ENCODE peak calls at places on chromosomes 5 and 9, in six cellular contexts. H, U, T, B, S and C are unnamed samples.

GRCh38 chr5:50889790-50890189 is 223.4 kb downstream of the PARP8 start:
- DNase-seq in T (no peak), S (no peak), H (peak), U (no peak), B (no peak), C (no peak)

GRCh38 chr5:80554646-80555045 is 15.4 kb downstream of the ANKRD34B start:
- DNase-seq in H (no peak), T (no peak), B (no peak), S (no peak), U (no peak), C (no peak)

GRCh38 chr9:89899476-89900047 is 294.8 kb downstream of the GADD45G start:
- DNase-seq in U (no peak), H (no peak), S (no peak), T (no peak), B (no peak), C (no peak)

GRCh38 chr5:173884402-173885053 is 3.6 kb upstream of the CPEB4 start:
- DNase-seq in H (no peak), B (no peak), T (no peak), S (no peak), U (peak), C (peak)

GRCh38 chr9:16044116-16044881 is 491.5 kb downstream of the CCDC171 start:
- DNase-seq in U (no peak), B (peak), T (no peak), S (peak), H (no peak), C (no peak)

GRCh38 chr5:1563051-1563461 is 39.3 kb upstream of the LPCAT1 start:
- DNase-seq in S (no peak), H (no peak), T (no peak), B (no peak), U (no peak), C (no peak)

GRCh38 chr5:177498013-177498847 is 826 bp upstream of the PDLIM7 start:
- DNase-seq in H (peak), T (no peak), U (no peak), S (no peak), B (no peak), C (no peak)

GRCh38 chr5:160363122-160363521 is 7.3 kb downstream of the C1QTNF2 start:
- DNase-seq in H (peak), U (no peak), B (no peak), T (no peak), S (no peak), C (no peak)

GRCh38 chr5:180424094-180424493 is 70.1 kb upstream of the CNOT6 start:
- DNase-seq in S (no peak), T (no peak), U (no peak), H (no peak), B (peak), C (no peak)

GRCh38 chr9:36862206-36863145 is 171.6 kb downstream of the PAX5 start:
- DNase-seq in S (peak), T (peak), U (no peak), B (peak), H (peak), C (peak)

GRCh38 chr9:131839281-131840084 is 99.6 kb upstream of the RAPGEF1 start:
- DNase-seq in T (peak), B (peak), U (no peak), S (peak), H (no peak), C (no peak)

GRCh38 chr5:177448244-177448950 is 1.8 kb downstream of the PRR7 start:
- DNase-seq in B (no peak), H (no peak), T (no peak), U (no peak), S (no peak), C (no peak)

GRCh38 chr5:132406144-132406783 is 36.8 kb downstream of the SLC22A5 start:
- DNase-seq in U (no peak), S (no peak), T (no peak), B (no peak), H (no peak), C (no peak)

GRCh38 chr9:99103909-99104458 is 929 bp upstream of the TGFBR1 start:
- DNase-seq in B (peak), S (peak), H (no peak), T (no peak), U (no peak), C (no peak)

GRCh38 chr5:138874771-138875628 is at the start of gene LRRTM2:
- DNase-seq in H (no peak), S (peak), B (peak), T (no peak), U (no peak), C (no peak)

GRCh38 chr5:68406344-68406743 is 190.8 kb downstream of the PIK3R1 start:
- DNase-seq in U (no peak), T (no peak), B (no peak), S (no peak), H (no peak), C (peak)

GRCh38 chr5:172487671-172488070 is 33.3 kb upstream of the SH3PXD2B start:
- DNase-seq in H (no peak), B (no peak), T (no peak), S (peak), U (no peak), C (no peak)

GRCh38 chr5:132219289-132219970 is 8.2 kb downstream of the P4HA2 start:
- DNase-seq in U (no peak), B (no peak), H (no peak), T (no peak), S (no peak), C (no peak)

GRCh38 chr9:3177362-3177761 is 333.5 kb upstream of the PUM3 start:
- DNase-seq in B (no peak), H (no peak), S (no peak), U (no peak), T (no peak), C (peak)

GRCh38 chr5:55364537-55365055 is 56.8 kb downstream of the MTREX start:
- DNase-seq in T (no peak), S (no peak), B (no peak), H (no peak), U (peak), C (no peak)

GRCh38 chr9:136734837-136735496 is 7.8 kb downstream of the LCN10 start:
- DNase-seq in T (no peak), S (no peak), U (no peak), H (no peak), B (no peak), C (no peak)

GRCh38 chr9:83572524-83572923 is 34.3 kb upstream of the FRMD3 start:
- DNase-seq in H (no peak), T (no peak), U (no peak), B (peak), S (peak), C (no peak)

GRCh38 chr5:77560677-77561263 is 68.7 kb upstream of the WDR41 start:
- DNase-seq in S (peak), H (peak), T (peak), B (peak), U (peak), C (no peak)

GRCh38 chr5:122236270-122236669 is 75.8 kb upstream of the SNCAIP start:
- DNase-seq in H (no peak), S (no peak), T (no peak), B (no peak), U (no peak), C (no peak)

GRCh38 chr9:87336914-87337333 is 160.7 kb upstream of the DAPK1 start:
- DNase-seq in B (peak), U (peak), H (peak), S (peak), T (peak), C (peak)

GRCh38 chr5:102815560-102816324 is 60.6 kb downstream of the PAM start:
- DNase-seq in U (no peak), H (no peak), S (peak), T (no peak), B (no peak), C (no peak)

GRCh38 chr5:78005021-78005785 is 229.1 kb upstream of the TBCA start:
- DNase-seq in T (no peak), U (no peak), H (no peak), S (peak), B (peak), C (no peak)

GRCh38 chr5:61582421-61582820 is 250.4 kb downstream of the ZSWIM6 start:
- DNase-seq in H (no peak), T (no peak), U (no peak), B (no peak), S (peak), C (no peak)

GRCh38 chr9:77808750-77809079 is 160.6 kb upstream of the GNA14 start:
- DNase-seq in H (no peak), S (no peak), B (no peak), T (no peak), U (no peak), C (no peak)

GRCh38 chr9:21153688-21154608 is 12.3 kb upstream of the IFNW1 start:
- DNase-seq in H (peak), U (no peak), T (peak), S (peak), B (peak), C (no peak)

GRCh38 chr5:172321593-172321992 is 38.0 kb upstream of the UBTD2 start:
- DNase-seq in H (no peak), S (no peak), U (no peak), B (no peak), T (no peak), C (no peak)

GRCh38 chr9:84366683-84367082 is 26.1 kb upstream of the SLC28A3 start:
- DNase-seq in U (no peak), T (no peak), B (no peak), H (no peak), S (no peak), C (no peak)

GRCh38 chr5:123036391-123037103 is at the start of gene PPIC:
- DNase-seq in S (peak), B (peak), H (peak), T (peak), U (no peak), C (peak)

GRCh38 chr9:93859431-93860215 is 95.5 kb downstream of the BARX1 start:
- DNase-seq in T (no peak), S (no peak), U (no peak), H (no peak), B (no peak), C (no peak)
- TF ChIP-seq CTCF in T (peak), S (no peak), U (no peak), H (no peak), B (no peak), C (no peak)

GRCh38 chr5:18113724-18114123 is 479.5 kb downstream of the TAF11L14 start:
- DNase-seq in T (no peak), H (no peak), U (no peak), B (peak), S (peak), C (no peak)
- TF ChIP-seq CTCF in T (no peak), H (no peak), U (no peak), B (peak), S (no peak), C (no peak)

DNA sequence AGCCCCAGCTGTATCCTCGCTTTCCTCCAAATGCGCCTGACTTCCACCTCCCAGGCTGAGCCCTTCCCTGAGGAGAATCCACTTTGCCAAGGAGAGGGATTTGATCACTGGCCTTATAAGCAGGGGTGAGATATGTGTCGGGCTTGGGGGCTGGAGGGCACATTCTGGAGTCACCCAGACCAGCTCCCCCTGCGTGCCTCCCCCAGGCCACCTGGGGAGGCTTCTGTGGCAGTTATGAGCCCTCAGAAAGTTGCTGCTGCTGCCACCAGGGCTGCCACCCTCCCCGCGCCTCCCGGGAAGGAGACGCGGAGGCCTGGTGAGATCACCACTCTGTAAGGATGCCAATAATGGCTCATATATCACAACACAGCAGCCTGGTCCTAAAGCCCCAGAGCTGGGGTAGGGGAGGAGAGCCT is 211.5 kb downstream of the PAPPA start:
- DNase-seq in B (peak), T (no peak), S (peak), H (no peak), U (no peak), C (peak)
- TF ChIP-seq CTCF in B (peak), T (no peak), S (peak), H (peak), U (no peak), C (no peak)

DNA sequence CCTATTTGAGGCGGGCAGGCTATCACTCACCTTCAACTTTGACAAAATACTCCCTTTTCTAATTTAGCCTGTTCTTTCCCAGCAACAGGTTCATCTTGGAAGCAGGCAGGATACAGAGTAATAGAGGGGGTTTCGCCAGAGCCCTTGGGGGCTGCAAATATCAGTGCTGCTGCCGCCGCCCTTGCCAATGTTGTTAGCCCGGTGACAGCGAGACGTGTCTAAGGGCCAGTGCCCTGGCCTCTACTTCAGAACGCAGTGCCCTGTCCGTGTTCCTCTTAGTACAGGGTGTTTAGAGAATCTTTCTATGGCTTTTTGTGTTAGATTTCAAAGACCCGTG is 703 bp downstream of the FAM120AOS start:
- DNase-seq in U (no peak), H (peak), T (no peak), S (no peak), B (no peak), C (peak)
- TF ChIP-seq CTCF in U (no peak), H (no peak), T (no peak), S (no peak), B (no peak), C (no peak)

DNA sequence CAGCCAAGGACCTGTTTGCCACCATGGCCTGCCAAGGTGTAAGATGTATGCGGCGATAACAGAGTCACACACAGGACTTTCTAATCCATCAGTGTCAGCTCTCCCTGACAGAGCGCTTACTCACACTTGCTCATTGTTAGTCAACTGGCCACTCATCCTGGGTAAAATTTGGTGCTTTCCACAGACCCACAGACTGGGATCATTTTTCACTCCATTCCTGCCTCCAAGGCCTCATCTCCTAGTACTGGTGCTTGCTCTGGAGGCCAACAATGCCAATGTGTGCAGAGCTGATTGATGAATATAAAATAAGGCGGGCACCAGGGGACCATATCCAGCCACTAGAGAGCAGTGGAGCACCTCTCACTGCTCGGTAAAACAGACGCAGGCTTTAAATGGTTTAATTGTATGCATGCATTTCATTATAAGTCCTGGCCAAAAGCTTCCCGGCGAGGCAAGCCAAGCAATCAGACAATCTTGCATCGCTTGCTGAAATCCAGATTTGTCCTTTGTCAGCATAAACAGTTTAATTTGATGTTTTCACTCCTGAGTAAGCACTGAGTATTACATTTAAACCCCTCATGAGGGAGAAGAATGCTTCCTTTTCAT is 22.3 kb downstream of the PSMB7 start:
- DNase-seq in B (peak), H (peak), U (no peak), T (peak), S (peak), C (no peak)
- TF ChIP-seq CTCF in B (peak), H (peak), U (peak), T (peak), S (peak), C (no peak)

GRCh38 chr5:176362098-176362442 is 506 bp upstream of the KIAA1191 start:
- DNase-seq in S (no peak), U (no peak), H (no peak), T (no peak), B (no peak), C (no peak)

GRCh38 chr5:176364765-176365662 is at the start of gene ARL10:
- DNase-seq in H (peak), B (no peak), T (no peak), S (peak), U (no peak), C (no peak)

GRCh38 chr5:176361437-176362097 is at the start of gene KIAA1191:
- DNase-seq in S (peak), B (peak), U (peak), T (peak), H (peak), C (peak)

GRCh38 chr5:176359658-176360057 is 1.9 kb downstream of the KIAA1191 start:
- DNase-seq in B (no peak), S (no peak), U (no peak), T (no peak), H (no peak), C (no peak)

GRCh38 chr5:176360894-176361436 is 599 bp downstream of the KIAA1191 start:
- DNase-seq in T (no peak), U (no peak), S (peak), H (no peak), B (peak), C (peak)
- TF ChIP-seq CTCF in T (no peak), U (no peak), S (no peak), H (no peak), B (no peak), C (no peak)

DNA sequence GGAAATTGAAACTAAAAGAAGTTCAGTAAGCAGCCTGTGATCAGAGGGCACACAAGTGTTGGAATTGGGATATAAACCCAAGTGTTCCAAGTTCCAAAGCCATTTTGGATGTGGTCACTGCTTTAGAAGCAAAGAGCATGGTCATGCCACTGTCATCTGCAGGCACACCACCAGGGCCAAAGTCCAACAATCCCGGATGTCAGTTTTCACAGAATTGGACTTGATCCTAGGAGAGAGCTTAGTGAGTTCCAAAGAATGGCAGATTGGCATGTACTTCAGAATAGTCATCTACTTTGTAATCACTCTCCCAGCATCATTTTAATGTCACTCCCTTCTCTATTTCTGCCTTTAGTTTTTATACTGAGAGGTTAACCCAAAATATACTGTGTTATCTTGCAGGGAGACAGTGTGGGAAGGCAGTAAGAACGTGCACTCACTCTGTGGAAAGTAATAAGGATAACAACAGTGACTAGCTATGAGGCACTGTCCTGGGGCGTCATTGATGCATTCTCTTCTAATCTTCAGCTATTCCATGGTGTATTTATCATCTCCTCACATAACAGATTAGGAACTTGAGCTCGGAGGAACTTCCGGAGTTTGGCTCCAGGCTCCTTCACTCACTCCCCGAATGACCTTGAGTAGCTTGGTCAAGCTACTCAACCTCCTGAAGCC is 388.0 kb downstream of the ACTL7B start:
- DNase-seq in S (peak), B (peak), U (no peak), H (no peak), T (no peak), C (peak)
- TF ChIP-seq CTCF in S (no peak), B (peak), U (no peak), H (no peak), T (no peak), C (no peak)

GRCh38 chr5:3509290-3509689 is 86.3 kb upstream of the IRX1 start:
- DNase-seq in T (no peak), U (no peak), B (no peak), S (no peak), H (no peak), C (no peak)
- TF ChIP-seq CTCF in T (peak), U (peak), B (no peak), S (no peak), H (no peak), C (no peak)

GRCh38 chr9:28453918-28454317 is 880.6 kb upstream of the C9orf72 start:
- DNase-seq in H (no peak), S (no peak), U (no peak), T (no peak), B (no peak), C (no peak)
- TF ChIP-seq CTCF in H (no peak), S (no peak), U (no peak), T (no peak), B (no peak), C (no peak)